ENCODE peak calls at places on chromosomes 13 and 19, in seven cellular contexts. E is breast epithelium; L is A549; D is mammary epithelial cell; K is glutamatergic neuron; C is GM23338; J is CD4-positive, alpha-beta T cell. W is an unnamed sample.

GRCh38 chr19:35117017-35117570 is 1.5 kb downstream of the FXYD3 start:
- DNase-seq in C (no peak), K (peak; percentile 53), L (no peak), E (no peak), D (no peak), J (no peak), W (no peak)

GRCh38 chr13:104949840-104950805 is 1585.3 kb downstream of the EFNB2 start:
- DNase-seq in E (no peak), L (no peak), D (no peak), C (no peak), J (no peak), K (no peak), W (no peak)

GRCh38 chr13:54750521-54750920 is 1721.9 kb downstream of the OLFM4 start:
- DNase-seq in K (no peak), D (no peak), J (no peak), E (no peak), C (no peak), L (no peak), W (no peak)

GRCh38 chr19:3459322-3459881 is 20.9 kb downstream of the SMIM24 start:
- DNase-seq in E (peak; percentile 71), C (peak; percentile 78), K (no peak), J (no peak), L (peak; percentile 93), D (peak; percentile 40), W (peak; percentile 87)

GRCh38 chr19:14004619-14005380 is 1.3 kb downstream of the RFX1 start:
- DNase-seq in K (no peak), J (no peak), C (no peak), D (peak; percentile 19), L (no peak), E (no peak), W (peak; percentile 81)

GRCh38 chr13:81874681-81875661 is 1534.0 kb upstream of the SPRY2 start:
- DNase-seq in C (peak; percentile 89), D (no peak), J (no peak), E (no peak), L (no peak), K (no peak), W (no peak)

GRCh38 chr13:20057963-20058362 is 99.4 kb downstream of the ZMYM2 start:
- DNase-seq in D (no peak), K (no peak), C (no peak), J (no peak), E (no peak), L (no peak), W (no peak)

GRCh38 chr13:82654851-82655517 is 1227.3 kb downstream of the SLITRK1 start:
- DNase-seq in E (peak; percentile 51), C (no peak), L (no peak), D (peak; percentile 75), K (no peak), J (no peak), W (peak; percentile 12)

GRCh38 chr19:2610637-2611482 is 91.6 kb downstream of the GNG7 start:
- DNase-seq in J (peak; percentile 87), K (peak; percentile 97), E (peak; percentile 96), L (peak; percentile 85), C (peak; percentile 95), D (peak; percentile 72), W (peak; percentile 83)

GRCh38 chr19:42280761-42281174 is 11.7 kb downstream of the CIC start:
- DNase-seq in K (no peak), D (no peak), C (no peak), L (no peak), J (no peak), E (no peak), W (no peak)

GRCh38 chr13:19794552-19795143 is 11.9 kb upstream of the PSPC1 start:
- DNase-seq in L (no peak), K (no peak), E (no peak), D (peak; percentile 70), J (no peak), C (peak; percentile 91), W (no peak)

GRCh38 chr13:94079876-94080275 is 399.6 kb downstream of the DCT start:
- DNase-seq in C (no peak), E (no peak), J (no peak), K (no peak), D (no peak), L (no peak), W (no peak)

GRCh38 chr13:42994878-42995277 is 2.8 kb upstream of the EPSTI1 start:
- DNase-seq in D (no peak), K (no peak), C (no peak), L (no peak), J (no peak), E (no peak), W (no peak)

GRCh38 chr19:27740396-27740795 is 1472.6 kb downstream of the UQCRFS1 start:
- DNase-seq in L (no peak), E (no peak), K (no peak), J (no peak), C (no peak), D (no peak), W (no peak)

GRCh38 chr19:44875666-44876418 is 15.2 kb upstream of the TOMM40 start:
- DNase-seq in J (no peak), K (no peak), E (no peak), C (no peak), D (no peak), L (no peak), W (no peak)

GRCh38 chr19:45421953-45422498 is 1.7 kb downstream of the ERCC1 start:
- DNase-seq in J (no peak), D (no peak), C (no peak), E (no peak), L (no peak), K (no peak), W (no peak)

GRCh38 chr19:6800991-6801396 is 28.5 kb downstream of the VAV1 start:
- DNase-seq in L (peak; percentile 96), K (no peak), C (no peak), J (no peak), D (peak; percentile 81), E (no peak), W (no peak)

GRCh38 chr13:42009057-42009456 is 39.4 kb upstream of the DGKH start:
- DNase-seq in L (no peak), K (no peak), E (no peak), D (no peak), C (no peak), J (no peak), W (no peak)

GRCh38 chr13:95300625-95301134 is 571 bp downstream of the ABCC4 start:
- DNase-seq in L (peak; percentile 71), E (no peak), D (peak; percentile 40), K (peak; percentile 33), J (no peak), C (peak; percentile 70), W (peak; percentile 31)

GRCh38 chr13:34011552-34012085 is 193.7 kb downstream of the RFC3 start:
- DNase-seq in C (no peak), L (peak; percentile 47), E (no peak), D (no peak), K (no peak), J (no peak), W (no peak)

GRCh38 chr13:33262997-33263396 is 22.6 kb downstream of the STARD13 start:
- DNase-seq in K (no peak), D (no peak), L (no peak), E (no peak), J (no peak), C (no peak), W (no peak)

GRCh38 chr13:36432106-36432544 is at the start of gene CCNA1:
- DNase-seq in J (no peak), E (no peak), C (peak; percentile 97), L (peak; percentile 10), D (peak; percentile 47), K (peak; percentile 79), W (no peak)

GRCh38 chr13:98537306-98537705 is 39.6 kb downstream of the STK24 start:
- DNase-seq in L (no peak), K (no peak), J (no peak), C (no peak), E (no peak), D (no peak), W (no peak)

GRCh38 chr19:16496613-16496983 is 404 bp downstream of the C19orf44 start:
- DNase-seq in K (no peak), L (no peak), J (no peak), E (no peak), C (peak; percentile 18), D (peak; percentile 50), W (peak; percentile 38)

GRCh38 chr19:55986487-55986886 is at the start of gene NLRP5:
- DNase-seq in C (no peak), E (peak; percentile 53), D (no peak), K (no peak), L (no peak), J (no peak), W (no peak)

GRCh38 chr13:38872693-38873092 is 117.9 kb downstream of the STOML3 start:
- DNase-seq in E (no peak), K (peak; percentile 62), C (peak; percentile 83), J (no peak), D (peak; percentile 28), L (peak; percentile 41), W (peak; percentile 18)
- TF ChIP-seq CTCF in E (peak; percentile 28), K (peak; percentile 78), C (peak; percentile 89), J (peak; percentile 46), D (peak; percentile 79), L (peak; percentile 37), W (no peak)

GRCh38 chr19:40666803-40667438 is 23.5 kb downstream of the NUMBL start:
- DNase-seq in J (no peak), E (no peak), K (no peak), C (no peak), L (no peak), D (no peak), W (no peak)

GRCh38 chr19:40663712-40664692 is 26.4 kb downstream of the NUMBL start:
- DNase-seq in K (no peak), J (no peak), L (no peak), D (no peak), E (no peak), C (no peak), W (peak; percentile 21)

GRCh38 chr19:40661616-40662015 is 28.8 kb downstream of the NUMBL start:
- DNase-seq in J (no peak), C (no peak), E (no peak), D (no peak), L (no peak), K (no peak), W (no peak)

GRCh38 chr19:40659566-40659965 is 30.9 kb downstream of the NUMBL start:
- DNase-seq in E (no peak), L (no peak), K (no peak), D (no peak), C (no peak), J (no peak), W (no peak)

GRCh38 chr19:40662925-40663711 is 27.3 kb downstream of the NUMBL start:
- DNase-seq in C (peak; percentile 94), E (peak; percentile 88), D (peak; percentile 70), K (peak; percentile 96), L (peak; percentile 95), J (peak; percentile 91), W (peak; percentile 85)
- TF ChIP-seq CTCF in C (no peak), E (peak; percentile 99), D (peak; percentile 94), K (peak; percentile 99), L (peak; percentile 100), J (peak; percentile 90), W (peak; percentile 99)

DNA sequence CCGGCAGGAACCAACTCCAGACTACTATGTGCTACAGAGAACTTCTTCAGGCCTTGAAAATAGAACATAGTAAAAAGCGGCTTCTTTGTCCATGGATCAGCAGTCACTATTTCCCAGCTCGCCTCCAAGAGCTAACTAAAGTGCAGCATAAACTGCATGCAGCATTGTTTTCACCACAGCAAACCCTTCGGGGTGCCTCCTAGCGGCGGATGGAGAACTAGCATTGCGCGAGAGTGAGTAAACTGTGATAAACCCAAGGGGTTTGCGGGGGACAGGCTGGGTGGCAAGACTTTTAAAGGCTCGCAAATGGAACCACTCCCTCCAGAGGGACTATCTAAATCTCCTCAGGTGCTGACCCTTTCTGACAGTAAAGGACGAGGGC is 21.6 kb upstream of the SGCG start:
- DNase-seq in K (peak; percentile 82), J (no peak), E (no peak), L (peak; percentile 42), D (no peak), C (peak; percentile 90), W (no peak)
- TF ChIP-seq CTCF in K (peak; percentile 82), J (no peak), E (no peak), L (peak; percentile 36), D (no peak), C (peak; percentile 91), W (peak; percentile 59)

GRCh38 chr19:4547303-4548237 is 7.7 kb upstream of the LRG1 start:
- DNase-seq in K (no peak), E (no peak), L (peak; percentile 59), C (no peak), J (no peak), D (no peak), W (no peak)
- TF ChIP-seq CTCF in K (no peak), E (no peak), L (peak; percentile 36), C (peak; percentile 37), J (no peak), D (peak; percentile 43), W (no peak)

W was measured in gastrocnemius medialis.